ENCODE peak calls at places on chromosome 9, in four cellular contexts. J is HepG2, G is A549, R is K562. P is an unnamed sample.

GRCh38 chr9:94847486-94847885 is 121.0 kb downstream of the AOPEP start:
- DNase-seq in J (no peak), G (no peak), R (no peak), P (no peak)

GRCh38 chr9:36148652-36149051 is 12.1 kb downstream of the GLIPR2 start:
- DNase-seq in G (peak), J (peak), R (peak), P (no peak)

GRCh38 chr9:96152550-96152949 is 149.4 kb downstream of the HSD17B3 start:
- DNase-seq in R (no peak), J (no peak), G (no peak), P (no peak)

GRCh38 chr9:136200424-136200823 is 4.5 kb downstream of the LHX3 start:
- DNase-seq in G (no peak), J (no peak), R (no peak), P (no peak)

GRCh38 chr9:80491086-80491749 is 919.5 kb downstream of the TLE4 start:
- DNase-seq in J (no peak), G (no peak), R (no peak), P (no peak)

GRCh38 chr9:71716138-71716909 is 52.0 kb downstream of the CEMIP2 start:
- DNase-seq in G (no peak), R (no peak), J (no peak), P (no peak)

GRCh38 chr9:89574309-89574708 is 30.5 kb upstream of the GADD45G start:
- DNase-seq in J (no peak), G (no peak), R (no peak), P (no peak)

GRCh38 chr9:34500623-34501267 is 22.0 kb downstream of the ENHO start:
- DNase-seq in J (peak), R (peak), G (peak), P (peak)

GRCh38 chr9:134434896-134435506 is 108.7 kb downstream of the RXRA start:
- DNase-seq in R (no peak), J (peak), G (peak), P (no peak)

GRCh38 chr9:82148849-82149544 is 160.4 kb downstream of the SPATA31D1 start:
- DNase-seq in R (no peak), G (no peak), J (no peak), P (no peak)

GRCh38 chr9:105694320-105694847 is at the start of gene TMEM38B:
- DNase-seq in G (peak), J (peak), R (peak), P (peak)

GRCh38 chr9:114287763-114288232 is 35.1 kb upstream of the ORM1 start:
- DNase-seq in G (no peak), J (no peak), R (no peak), P (no peak)

GRCh38 chr9:124659099-124659659 is 111.9 kb downstream of the NR6A1 start:
- DNase-seq in R (peak), G (peak), J (peak), P (peak)

GRCh38 chr9:124126571-124127289 is 115.2 kb downstream of the LHX2 start:
- DNase-seq in J (peak), R (peak), G (peak), P (peak)

GRCh38 chr9:92715488-92716231 is 45.7 kb upstream of the IPPK start:
- DNase-seq in G (no peak), J (no peak), R (peak), P (peak)

GRCh38 chr9:123611228-123611627 is 255.2 kb downstream of the CRB2 start:
- DNase-seq in G (no peak), R (no peak), J (no peak), P (no peak)

GRCh38 chr9:82331091-82331490 is 342.5 kb downstream of the SPATA31D1 start:
- DNase-seq in G (no peak), R (no peak), J (no peak), P (no peak)

GRCh38 chr9:85431396-85432102 is 310.2 kb downstream of the AGTPBP1 start:
- DNase-seq in J (no peak), R (no peak), G (no peak), P (no peak)

GRCh38 chr9:6247266-6247665 is 31.7 kb downstream of the IL33 start:
- DNase-seq in J (no peak), R (no peak), G (no peak), P (no peak)

GRCh38 chr9:21684831-21685362 is 117.5 kb upstream of the MTAP start:
- DNase-seq in G (peak), J (peak), R (no peak), P (no peak)

GRCh38 chr9:104091708-104092107 is 2.4 kb upstream of the SMC2 start:
- DNase-seq in R (peak), G (no peak), J (peak), P (no peak)
- TF ChIP-seq HMGXB4 in R (no peak), G (no peak), J (no peak), P (no peak)

GRCh38 chr9:7439355-7439978 is 360.1 kb downstream of the DMAC1 start:
- DNase-seq in G (no peak), R (no peak), J (no peak), P (no peak)
- TF ChIP-seq HMGXB4 in G (no peak), R (no peak), J (no peak), P (no peak)

GRCh38 chr9:91187311-91187964 is 174.3 kb downstream of the AUH start:
- DNase-seq in J (no peak), R (no peak), G (no peak), P (no peak)
- TF ChIP-seq HMGXB4 in J (no peak), R (no peak), G (no peak), P (no peak)

GRCh38 chr9:73141282-73141681 is 10.4 kb upstream of the ANXA1 start:
- DNase-seq in R (no peak), J (no peak), G (no peak), P (no peak)
- TF ChIP-seq HMGXB4 in R (no peak), J (no peak), G (no peak), P (no peak)

GRCh38 chr9:132802121-132802795 is 75.8 kb downstream of the AK8 start:
- DNase-seq in R (peak), G (no peak), J (no peak), P (no peak)

GRCh38 chr9:132801659-132802058 is 76.4 kb downstream of the AK8 start:
- DNase-seq in G (no peak), J (no peak), R (no peak), P (no peak)

GRCh38 chr9:132806306-132806705 is 71.8 kb downstream of the AK8 start:
- DNase-seq in G (no peak), R (no peak), J (no peak), P (no peak)

GRCh38 chr9:132806723-132807421 is 71.2 kb downstream of the AK8 start:
- DNase-seq in R (no peak), G (no peak), J (no peak), P (peak)

DNA sequence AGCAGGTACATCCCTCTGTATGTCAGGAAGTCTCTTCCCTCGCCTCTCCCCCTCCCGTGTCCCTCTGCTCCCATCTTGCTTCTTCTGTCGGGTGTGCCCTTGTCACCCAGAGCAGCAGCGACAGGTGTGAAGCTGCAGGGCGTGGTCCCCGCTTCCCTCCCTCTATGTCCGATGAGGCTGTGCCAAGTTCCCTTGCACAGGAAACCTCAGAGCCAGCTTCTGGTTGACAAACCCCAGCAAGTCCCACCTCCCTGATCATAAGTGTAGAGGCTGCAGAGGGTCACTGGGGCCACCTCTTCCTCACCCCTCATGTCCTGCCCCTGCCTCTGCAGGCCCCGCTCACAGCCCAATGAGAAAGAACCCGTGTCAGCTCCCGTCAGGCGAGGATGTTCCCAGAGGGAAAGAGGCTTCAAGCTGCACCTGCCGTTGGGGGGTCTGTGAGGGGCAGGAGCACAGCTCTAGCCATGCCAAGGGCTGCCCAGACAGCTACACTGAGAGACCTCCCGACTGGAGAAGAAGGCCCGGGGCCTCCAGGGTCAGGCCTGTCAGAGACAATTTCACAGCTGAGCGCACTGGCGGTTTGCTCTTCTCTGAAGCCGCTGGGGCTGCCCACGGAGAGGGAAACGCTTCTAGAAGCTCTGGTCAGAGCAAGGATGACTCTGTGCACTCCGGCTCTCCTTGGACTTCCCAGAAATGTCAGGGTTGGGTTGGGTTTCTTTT is 73.3 kb downstream of the AK8 start:
- DNase-seq in R (no peak), G (no peak), J (no peak), P (no peak)
- TF ChIP-seq HMGXB4 in R (no peak), G (no peak), J (no peak), P (no peak)